ENCODE peak calls at places on chromosomes 5 and 9, in four cellular contexts. O is IMR-90, V is stomach, L is prostate gland. F is an unnamed sample.

GRCh38 chr5:172052454-172053236 is 46.2 kb upstream of the FBXW11 start:
- DNase-seq in O (peak), V (peak), L (no peak), F (peak)

GRCh38 chr5:177452688-177453638 is 6.3 kb downstream of the PRR7 start:
- DNase-seq in O (no peak), V (no peak), L (no peak), F (no peak)

GRCh38 chr5:164597293-164597900 is 1092.0 kb downstream of the MAT2B start:
- DNase-seq in O (no peak), V (no peak), L (no peak), F (peak)

GRCh38 chr5:82275267-82275664 is 2.9 kb downstream of the RPS23 start:
- DNase-seq in O (no peak), V (no peak), L (no peak), F (peak)

GRCh38 chr5:77145666-77146065 is 58.6 kb upstream of the ZBED3 start:
- DNase-seq in O (peak), V (no peak), L (no peak), F (no peak)

GRCh38 chr9:15353892-15354291 is 46.9 kb upstream of the TTC39B start:
- DNase-seq in O (no peak), V (no peak), L (no peak), F (no peak)

GRCh38 chr9:127832248-127832647 is 22.2 kb downstream of the ENG start:
- DNase-seq in O (no peak), V (no peak), L (no peak), F (no peak)

GRCh38 chr5:93150311-93151012 is 430.6 kb downstream of the NR2F1-AS1 start:
- DNase-seq in O (peak), V (no peak), L (no peak), F (no peak)

GRCh38 chr5:1156033-1156753 is 44.3 kb upstream of the SLC12A7 start:
- DNase-seq in O (no peak), V (no peak), L (no peak), F (no peak)

GRCh38 chr5:11013793-11014192 is 252.8 kb upstream of the DAP start:
- DNase-seq in O (no peak), V (no peak), L (no peak), F (no peak)

GRCh38 chr5:150781706-150782614 is 3.4 kb downstream of the SMIM3 start:
- DNase-seq in O (peak), V (peak), L (peak), F (no peak)

GRCh38 chr5:851553-851952 is 767 bp upstream of the ZDHHC11 start:
- DNase-seq in O (no peak), V (no peak), L (no peak), F (no peak)

GRCh38 chr5:35237580-35238376 is 7.5 kb upstream of the PRLR start:
- DNase-seq in O (no peak), V (no peak), L (no peak), F (no peak)

GRCh38 chr9:81787747-81788632 is 98.6 kb upstream of the TLE1 start:
- DNase-seq in O (peak), V (no peak), L (peak), F (peak)

GRCh38 chr9:32403567-32403966 is 19.1 kb downstream of the ACO1 start:
- DNase-seq in O (peak), V (no peak), L (no peak), F (no peak)

GRCh38 chr9:3662671-3663070 is 136.9 kb upstream of the RFX3 start:
- DNase-seq in O (peak), V (no peak), L (no peak), F (no peak)

GRCh38 chr9:137188490-137189296 is at the start of the genes ANAPC2 and SSNA1:
- DNase-seq in O (peak), V (peak), L (peak), F (peak)
- TF ChIP-seq POLR2A in O (peak), V (peak), L (peak), F (peak)

GRCh38 chr5:14582797-14583137 is 1.2 kb downstream of the OTULINL start:
- DNase-seq in O (no peak), V (no peak), L (no peak), F (no peak)

GRCh38 chr5:14580037-14581034 is 1.3 kb upstream of the OTULINL start:
- DNase-seq in O (no peak), V (no peak), L (no peak), F (no peak)

GRCh38 chr5:14581891-14582796 is 552 bp downstream of the OTULINL start:
- DNase-seq in O (no peak), V (peak), L (peak), F (peak)

GRCh38 chr5:14579246-14579645 is 2.3 kb upstream of the OTULINL start:
- DNase-seq in O (no peak), V (no peak), L (no peak), F (no peak)

DNA sequence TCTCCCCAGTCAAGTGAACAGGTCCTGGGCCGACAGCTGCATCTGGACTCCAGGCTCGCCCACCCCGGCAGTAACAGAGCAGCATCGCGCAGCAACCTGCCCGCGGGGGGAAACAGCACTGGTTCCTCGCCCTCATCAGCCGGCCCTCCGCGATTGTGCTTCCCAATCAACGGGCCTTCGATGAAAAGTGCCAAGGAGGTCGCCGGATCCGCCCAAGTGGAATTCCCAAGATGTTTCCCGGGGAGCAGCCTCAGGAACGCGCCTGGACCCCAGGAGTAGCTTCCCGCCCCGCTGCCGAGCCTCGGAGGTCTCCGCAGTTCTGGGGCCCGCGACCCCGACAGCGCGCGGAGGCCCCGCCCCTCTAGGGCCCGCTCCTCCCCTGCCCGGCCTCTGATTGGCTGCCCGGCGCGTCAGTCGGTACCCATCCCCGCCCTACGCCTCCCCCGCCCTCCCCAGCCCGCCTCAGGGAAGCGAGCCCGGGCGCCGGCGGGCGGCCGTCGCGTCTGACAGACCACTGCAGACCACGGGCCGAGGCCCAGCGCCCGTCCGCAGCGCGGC is at the start of gene OTULINL:
- DNase-seq in O (peak), V (peak), L (peak), F (peak)
- TF ChIP-seq POLR2A in O (no peak), V (no peak), L (peak), F (no peak)

DNA sequence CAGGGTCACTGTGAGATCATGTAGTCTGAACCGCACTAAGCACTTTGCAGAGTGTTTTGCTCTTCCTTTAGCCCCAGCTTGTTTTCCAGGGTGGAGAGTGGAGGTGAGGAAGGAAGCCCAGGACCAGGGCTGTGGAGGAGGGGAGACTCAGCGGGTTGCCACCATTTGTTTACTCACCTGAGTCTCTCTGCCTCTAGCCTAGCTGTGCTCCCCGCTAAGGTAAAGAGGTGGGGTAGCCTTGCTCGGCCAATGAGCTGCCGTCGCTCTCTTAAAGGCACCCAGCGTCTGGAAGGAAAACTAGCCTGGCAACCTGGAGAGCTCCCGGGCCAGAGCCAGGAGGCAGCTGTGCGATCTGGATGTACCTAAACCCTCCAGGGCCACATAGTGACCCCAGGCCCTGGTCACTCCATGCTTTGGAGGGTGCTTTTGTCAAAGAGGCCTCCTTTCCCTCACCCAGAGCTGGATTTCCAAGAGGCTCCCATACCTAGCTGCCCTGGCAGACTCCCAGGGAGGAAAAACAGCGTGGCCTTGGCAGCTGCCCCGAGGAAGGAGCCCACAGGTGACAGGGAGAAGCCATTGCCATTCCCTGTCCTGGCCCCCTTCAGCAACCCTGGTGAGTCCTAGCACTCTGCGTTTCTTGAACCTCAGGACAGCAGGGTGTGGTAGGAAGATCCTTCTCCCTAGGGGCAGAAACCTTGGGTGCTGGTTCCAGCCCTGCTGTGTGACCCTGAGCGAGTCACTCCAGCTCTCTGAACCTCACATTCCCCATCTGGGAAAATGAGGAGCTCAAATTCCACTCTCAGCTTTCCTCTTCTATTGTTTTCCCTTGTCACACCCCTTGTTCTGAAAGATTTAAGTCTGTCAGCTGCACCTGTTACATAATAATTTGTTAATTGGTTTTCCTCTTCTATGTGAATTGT is 42.4 kb upstream of the LARP1 start:
- DNase-seq in O (no peak), V (peak), L (peak), F (no peak)
- TF ChIP-seq POLR2A in O (no peak), V (peak), L (peak), F (no peak)

DNA sequence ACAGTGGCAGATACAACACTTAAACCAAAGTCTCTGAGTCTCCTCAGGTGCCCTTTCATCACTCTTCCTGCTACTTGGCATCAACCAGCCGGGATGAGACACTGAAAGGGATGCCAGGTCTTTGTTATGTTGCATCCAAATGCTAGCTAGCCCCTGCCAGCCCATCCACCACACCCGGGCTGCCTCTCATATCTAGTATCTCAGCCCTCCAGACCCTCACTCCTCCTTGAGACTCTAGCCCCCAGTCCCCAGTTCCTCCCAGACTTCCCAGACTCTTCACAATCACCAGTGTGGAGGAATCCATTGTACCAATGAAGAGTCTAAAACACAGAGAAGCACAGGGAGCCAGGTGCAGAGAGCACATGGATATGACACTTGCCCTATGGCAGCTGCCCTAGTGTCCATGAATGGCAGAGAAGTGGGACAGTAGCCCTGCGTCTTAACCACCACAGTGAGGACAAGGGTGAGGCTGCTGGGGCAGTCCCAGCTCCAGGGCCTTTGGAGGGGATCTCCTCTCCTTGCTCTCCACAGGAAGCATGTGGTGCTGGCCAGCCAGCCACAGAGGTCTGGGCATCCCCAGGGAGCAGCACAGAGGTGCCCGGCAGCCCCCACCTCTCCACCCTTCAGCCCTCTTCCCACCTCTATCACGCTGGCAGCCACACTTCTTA is 21.6 kb downstream of the CSF2 start:
- DNase-seq in O (no peak), V (no peak), L (no peak), F (no peak)
- TF ChIP-seq POLR2A in O (peak), V (no peak), L (no peak), F (no peak)

GRCh38 chr5:38846379-38846967 is 661 bp downstream of the OSMR start:
- DNase-seq in O (peak), V (no peak), L (no peak), F (no peak)

GRCh38 chr5:38847549-38848341 is 1.9 kb downstream of the OSMR start:
- DNase-seq in O (peak), V (no peak), L (no peak), F (no peak)

GRCh38 chr5:38848637-38849036 is 2.8 kb downstream of the OSMR start:
- DNase-seq in O (no peak), V (no peak), L (no peak), F (no peak)

GRCh38 chr5:38843665-38844064 is 2.1 kb upstream of the OSMR start:
- DNase-seq in O (no peak), V (no peak), L (no peak), F (no peak)

GRCh38 chr5:38845555-38846378 is at the start of gene OSMR:
- DNase-seq in O (peak), V (peak), L (peak), F (no peak)
- TF ChIP-seq POLR2A in O (peak), V (peak), L (peak), F (no peak)

DNA sequence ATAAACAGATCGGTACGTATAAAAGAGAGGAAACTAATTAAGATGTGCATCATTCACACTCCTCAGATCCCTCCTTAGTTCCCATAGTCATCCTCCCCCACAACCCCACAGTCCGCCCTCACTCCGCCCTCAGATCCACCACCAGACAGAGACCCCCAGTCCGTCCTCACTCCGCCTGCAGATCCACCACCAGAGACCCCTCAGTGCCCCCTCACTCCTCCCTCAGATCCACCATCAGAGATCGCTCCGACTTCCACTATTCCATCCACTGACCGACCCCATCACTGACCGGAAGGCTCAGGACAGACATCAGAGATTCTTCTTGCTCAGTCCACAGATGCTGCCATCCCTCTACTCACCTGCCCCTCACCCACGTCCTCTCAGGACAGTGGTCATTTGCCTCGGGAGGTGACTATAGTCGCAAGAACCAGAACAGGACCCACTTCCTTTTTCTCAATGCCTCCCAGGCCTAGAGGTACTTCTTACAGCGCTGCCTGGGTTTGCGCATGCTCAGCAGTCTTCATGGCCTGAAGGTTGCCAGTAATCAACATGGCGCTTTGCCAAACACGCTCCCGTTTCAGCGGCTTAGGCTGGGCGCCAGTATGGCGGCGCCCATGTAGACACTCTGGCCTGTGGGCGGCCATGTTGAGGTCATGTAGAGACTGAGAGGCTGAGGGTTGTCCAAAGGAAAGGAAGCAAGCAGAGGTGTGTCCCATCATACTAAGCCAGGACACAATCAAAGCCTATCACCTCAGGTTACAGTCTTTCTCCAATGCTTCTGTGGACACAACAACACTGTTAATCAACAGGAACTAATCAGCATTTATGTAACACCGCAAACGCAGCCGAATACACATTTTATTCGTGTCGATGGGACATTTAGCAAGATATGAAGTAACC is at the start of gene ZNF484:
- DNase-seq in O (peak), V (peak), L (peak), F (peak)
- TF ChIP-seq POLR2A in O (peak), V (no peak), L (no peak), F (peak)

GRCh38 chr9:124860582-124861341 is 995 bp downstream of the RPL35 start:
- DNase-seq in O (no peak), V (no peak), L (no peak), F (peak)

GRCh38 chr9:124859803-124860581 is 1.8 kb downstream of the RPL35 start:
- DNase-seq in O (no peak), V (no peak), L (no peak), F (no peak)

GRCh38 chr9:124855944-124856773 is 2.9 kb downstream of the WDR38 start:
- DNase-seq in O (no peak), V (no peak), L (no peak), F (no peak)

GRCh38 chr9:124857533-124858162 is 4.1 kb downstream of the RPL35 start:
- DNase-seq in O (no peak), V (no peak), L (no peak), F (peak)

GRCh38 chr9:124858330-124859046 is 3.3 kb downstream of the RPL35 start:
- DNase-seq in O (no peak), V (no peak), L (no peak), F (no peak)
- TF ChIP-seq POLR2A in O (no peak), V (no peak), L (no peak), F (no peak)

DNA sequence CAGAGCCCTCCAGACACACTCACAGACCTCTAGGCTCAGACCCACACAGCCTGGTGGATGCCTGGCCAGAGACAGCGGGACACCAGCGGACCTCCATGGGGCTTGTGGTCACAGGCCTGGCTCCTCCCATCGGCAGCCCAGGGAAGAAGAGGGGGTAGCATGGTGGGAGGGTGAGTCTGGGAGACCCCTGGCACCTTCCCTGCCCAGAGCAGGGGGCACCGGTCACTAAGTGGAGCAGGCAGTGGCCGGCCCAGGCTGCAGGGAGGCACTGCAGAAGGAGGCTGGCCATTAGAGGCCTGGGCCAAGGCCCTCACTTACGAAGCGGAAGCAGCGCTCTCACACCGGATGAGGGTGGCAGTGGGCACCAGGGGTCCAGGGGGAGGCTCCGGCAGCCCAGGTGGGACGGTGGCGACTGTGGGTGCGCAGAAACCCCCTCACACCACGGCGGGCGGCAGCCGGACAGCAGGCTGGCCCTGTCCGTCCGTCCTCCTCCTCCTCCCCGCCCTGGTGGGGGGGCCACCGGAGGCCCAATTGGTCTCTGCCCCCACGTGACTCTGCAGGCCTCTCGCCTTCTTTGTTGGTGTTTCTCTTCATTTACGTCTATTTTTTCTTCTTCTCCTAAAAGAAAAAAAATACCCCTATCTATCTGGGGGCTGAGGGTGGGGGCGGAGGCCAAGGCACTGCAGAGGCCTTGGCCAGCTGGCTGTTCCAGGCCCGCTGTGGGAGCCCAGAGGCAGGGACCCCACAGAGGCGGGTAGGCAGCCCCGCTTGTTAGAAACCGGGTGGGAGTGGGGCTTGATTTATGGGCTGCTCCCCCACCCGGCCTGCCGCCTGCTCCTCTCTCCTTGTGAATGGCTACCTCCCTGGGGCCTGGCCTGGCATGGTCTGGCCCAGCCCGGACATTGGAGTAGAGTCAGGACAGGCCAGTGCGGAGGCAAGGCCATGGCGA is at the start of gene NR5A1:
- DNase-seq in O (no peak), V (no peak), L (no peak), F (no peak)
- TF ChIP-seq POLR2A in O (no peak), V (no peak), L (no peak), F (no peak)

DNA sequence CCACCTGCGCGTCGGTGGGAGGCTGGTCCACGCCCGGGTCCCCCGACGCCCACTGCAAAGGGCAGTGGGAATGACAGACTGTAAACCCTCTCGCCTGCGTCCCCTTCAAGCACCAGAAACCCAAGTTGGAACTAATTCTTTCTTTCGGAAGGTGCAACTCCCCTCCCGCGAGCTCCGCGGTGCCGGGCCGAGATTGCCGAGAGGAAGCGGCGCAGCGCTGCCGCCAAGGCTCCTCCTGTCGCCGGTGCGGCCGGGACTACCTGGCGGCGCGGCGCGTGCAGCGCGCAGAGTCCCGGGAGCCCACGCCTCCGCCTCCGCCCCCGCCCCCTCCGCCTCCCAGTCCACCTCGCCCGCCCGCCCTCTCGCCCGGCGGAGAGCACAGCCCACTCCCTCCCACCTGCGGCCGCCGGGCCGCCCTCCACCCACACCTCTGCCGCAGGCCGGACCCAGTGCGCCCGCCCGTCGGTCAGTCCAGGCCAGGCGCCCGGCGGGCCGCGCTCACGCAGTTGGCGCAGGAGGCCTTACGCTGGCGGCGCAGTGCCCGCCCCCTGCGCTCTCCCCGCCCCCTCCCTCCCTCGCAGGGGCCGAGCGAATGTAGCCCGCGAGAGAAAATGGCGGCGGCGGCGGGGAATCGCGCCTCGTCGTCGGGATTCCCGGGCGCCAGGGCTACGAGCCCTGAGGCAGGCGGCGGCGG is at the start of gene MAP3K1:
- DNase-seq in O (peak), V (peak), L (peak), F (peak)
- TF ChIP-seq POLR2A in O (no peak), V (peak), L (peak), F (no peak)

F was measured in erythroblast.